ENCODE peak calls at places on chromosome 5, in ten cellular contexts. One of them, this sample, is unnamed.

GRCh38 chr5:137359941-137360340 is 139.2 kb downstream of the SPOCK1 start:
- DNase-seq in endothelial cell: no peak
- DNase-seq in endodermal cell: no peak
- DNase-seq in astrocyte: no peak
- DNase-seq in A549: no peak
- DNase-seq in MCF 10A: no peak
- DNase-seq in heart right ventricle: no peak
- DNase-seq in ascending aorta: no peak
- DNase-seq in DND-41: no peak
- DNase-seq in neural crest cell: no peak
- DNase-seq in this sample: no peak

GRCh38 chr5:175859422-175859821 is 12.0 kb upstream of the CPLX2 start:
- DNase-seq in endothelial cell: no peak
- DNase-seq in endodermal cell: no peak
- DNase-seq in astrocyte: no peak
- DNase-seq in A549: no peak
- DNase-seq in MCF 10A: no peak
- DNase-seq in heart right ventricle: no peak
- DNase-seq in ascending aorta: no peak
- DNase-seq in DND-41: no peak
- DNase-seq in neural crest cell: no peak
- DNase-seq in this sample: no peak

GRCh38 chr5:141598389-141599360 is 20.1 kb downstream of the DIAPH1 start:
- DNase-seq in endothelial cell: no peak
- DNase-seq in endodermal cell: no peak
- DNase-seq in astrocyte: peak
- DNase-seq in A549: no peak
- DNase-seq in MCF 10A: no peak
- DNase-seq in heart right ventricle: no peak
- DNase-seq in ascending aorta: no peak
- DNase-seq in DND-41: no peak
- DNase-seq in neural crest cell: no peak
- DNase-seq in this sample: no peak

GRCh38 chr5:143641549-143641955 is 170.4 kb upstream of the HMHB1 start:
- DNase-seq in endothelial cell: no peak
- DNase-seq in endodermal cell: no peak
- DNase-seq in astrocyte: peak
- DNase-seq in A549: no peak
- DNase-seq in MCF 10A: no peak
- DNase-seq in heart right ventricle: no peak
- DNase-seq in ascending aorta: no peak
- DNase-seq in DND-41: no peak
- DNase-seq in neural crest cell: no peak
- DNase-seq in this sample: no peak

GRCh38 chr5:32638309-32638708 is 53.0 kb downstream of the SUB1 start:
- DNase-seq in endothelial cell: no peak
- DNase-seq in endodermal cell: no peak
- DNase-seq in astrocyte: no peak
- DNase-seq in A549: no peak
- DNase-seq in MCF 10A: no peak
- DNase-seq in heart right ventricle: no peak
- DNase-seq in ascending aorta: no peak
- DNase-seq in DND-41: no peak
- DNase-seq in neural crest cell: no peak
- DNase-seq in this sample: no peak

GRCh38 chr5:13214182-13214581 is 730.3 kb downstream of the DNAH5 start:
- DNase-seq in endothelial cell: no peak
- DNase-seq in endodermal cell: peak
- DNase-seq in astrocyte: no peak
- DNase-seq in A549: no peak
- DNase-seq in MCF 10A: no peak
- DNase-seq in heart right ventricle: no peak
- DNase-seq in ascending aorta: no peak
- DNase-seq in DND-41: no peak
- DNase-seq in neural crest cell: no peak
- DNase-seq in this sample: no peak

GRCh38 chr5:176429972-176430371 is 13.6 kb upstream of the CLTB start:
- DNase-seq in endothelial cell: no peak
- DNase-seq in endodermal cell: no peak
- DNase-seq in astrocyte: no peak
- DNase-seq in A549: peak
- DNase-seq in MCF 10A: no peak
- DNase-seq in heart right ventricle: no peak
- DNase-seq in ascending aorta: no peak
- DNase-seq in DND-41: no peak
- DNase-seq in neural crest cell: no peak
- DNase-seq in this sample: no peak

GRCh38 chr5:147565524-147565923 is 55.7 kb upstream of the DPYSL3 start:
- DNase-seq in endothelial cell: no peak
- DNase-seq in endodermal cell: no peak
- DNase-seq in astrocyte: peak
- DNase-seq in A549: peak
- DNase-seq in MCF 10A: peak
- DNase-seq in heart right ventricle: no peak
- DNase-seq in ascending aorta: no peak
- DNase-seq in DND-41: no peak
- DNase-seq in neural crest cell: no peak
- DNase-seq in this sample: no peak

DNA sequence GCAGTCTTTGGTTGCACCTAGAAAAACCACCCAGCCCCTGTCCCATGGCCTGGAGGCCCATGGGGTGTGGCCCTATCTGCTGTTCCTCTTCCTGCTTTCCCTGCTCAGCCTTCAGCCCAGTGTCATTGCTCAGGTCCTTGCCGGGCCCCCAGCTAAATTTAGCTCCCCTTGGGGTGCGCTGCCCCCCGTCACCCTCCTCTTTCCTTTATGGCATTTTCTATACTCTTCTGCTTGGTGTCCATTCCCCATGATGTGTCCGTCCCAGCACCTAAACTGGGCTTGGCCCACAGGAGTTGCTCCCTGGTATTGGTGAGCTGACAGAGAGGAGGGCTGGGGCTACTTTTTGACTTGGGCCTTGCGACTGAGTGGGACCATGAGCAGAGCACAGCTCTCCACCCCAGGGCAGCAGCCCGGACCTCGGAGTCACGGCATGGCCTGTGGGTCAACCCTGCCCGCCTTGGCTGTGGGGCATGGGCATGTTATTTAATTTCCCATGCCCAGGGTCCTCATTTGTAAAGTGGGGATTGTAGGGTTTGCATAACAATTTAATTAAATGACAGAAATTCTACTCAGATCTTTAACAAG is 98.3 kb downstream of the DAP start:
- DNase-seq in endothelial cell: no peak
- DNase-seq in endodermal cell: no peak
- DNase-seq in astrocyte: no peak
- DNase-seq in A549: no peak
- DNase-seq in MCF 10A: no peak
- DNase-seq in heart right ventricle: no peak
- DNase-seq in ascending aorta: no peak
- DNase-seq in DND-41: no peak
- DNase-seq in neural crest cell: no peak
- DNase-seq in this sample: no peak
- TF ChIP-seq CTCF in endothelial cell: no peak
- TF ChIP-seq CTCF in endodermal cell: no peak
- TF ChIP-seq CTCF in astrocyte: no peak
- TF ChIP-seq CTCF in A549: no peak
- TF ChIP-seq CTCF in MCF 10A: no peak
- TF ChIP-seq CTCF in heart right ventricle: no peak
- TF ChIP-seq CTCF in ascending aorta: no peak
- TF ChIP-seq CTCF in DND-41: no peak
- TF ChIP-seq CTCF in neural crest cell: no peak
- TF ChIP-seq CTCF in this sample: no peak

DNA sequence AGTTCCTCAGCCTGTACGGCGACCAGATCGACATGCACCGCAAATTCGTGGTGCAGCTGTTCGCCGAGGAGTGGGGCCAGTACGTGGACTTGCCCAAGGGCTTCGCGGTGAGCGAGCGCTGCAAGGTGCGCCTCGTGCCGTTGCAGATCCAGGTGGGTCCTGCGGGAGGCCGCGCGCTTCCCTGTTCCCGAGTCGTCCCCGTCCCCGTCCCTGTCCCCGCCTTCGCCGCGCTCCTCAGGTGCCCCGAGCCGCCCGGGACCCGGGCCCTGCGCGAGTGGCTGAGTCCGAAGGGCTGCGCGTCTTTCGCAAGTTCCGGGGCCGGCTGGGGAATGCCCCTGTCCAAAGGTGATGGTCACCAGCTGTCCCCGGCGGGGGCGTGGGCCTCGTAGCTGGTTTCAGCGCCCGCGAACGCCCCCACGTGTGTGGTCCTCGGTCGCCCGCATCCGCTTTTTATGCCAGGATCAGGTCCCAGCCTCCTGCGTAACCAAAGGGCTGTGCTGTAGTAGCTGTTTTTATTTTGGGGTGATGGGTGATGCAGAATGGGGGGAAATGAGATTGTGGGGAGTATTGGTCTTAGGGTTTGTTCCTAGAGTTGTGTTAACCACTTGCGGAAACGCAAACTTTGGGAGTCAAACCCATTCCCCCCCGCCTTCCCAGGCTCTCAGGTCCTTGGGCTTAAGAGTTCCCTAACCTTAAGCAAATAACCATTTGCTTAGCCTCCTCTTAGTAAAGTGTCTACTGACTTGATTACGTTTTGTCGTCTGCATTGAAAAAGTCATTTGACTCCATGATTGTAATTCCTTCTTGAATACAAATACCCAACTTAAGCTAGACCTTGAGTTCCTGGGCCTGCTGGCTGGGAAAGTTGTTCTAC is 612 bp downstream of the ISOC1 start:
- DNase-seq in endothelial cell: peak
- DNase-seq in endodermal cell: no peak
- DNase-seq in astrocyte: peak
- DNase-seq in A549: peak
- DNase-seq in MCF 10A: peak
- DNase-seq in heart right ventricle: peak
- DNase-seq in ascending aorta: peak
- DNase-seq in DND-41: peak
- DNase-seq in neural crest cell: peak
- DNase-seq in this sample: no peak
- TF ChIP-seq CTCF in endothelial cell: peak
- TF ChIP-seq CTCF in endodermal cell: peak
- TF ChIP-seq CTCF in astrocyte: no peak
- TF ChIP-seq CTCF in A549: peak
- TF ChIP-seq CTCF in MCF 10A: no peak
- TF ChIP-seq CTCF in heart right ventricle: no peak
- TF ChIP-seq CTCF in ascending aorta: no peak
- TF ChIP-seq CTCF in DND-41: no peak
- TF ChIP-seq CTCF in neural crest cell: peak
- TF ChIP-seq CTCF in this sample: peak

GRCh38 chr5:154466671-154467070 is 11.4 kb downstream of the HAND1 start:
- DNase-seq in endothelial cell: no peak
- DNase-seq in endodermal cell: no peak
- DNase-seq in astrocyte: peak
- DNase-seq in A549: no peak
- DNase-seq in MCF 10A: no peak
- DNase-seq in heart right ventricle: no peak
- DNase-seq in ascending aorta: no peak
- DNase-seq in DND-41: no peak
- DNase-seq in neural crest cell: no peak
- DNase-seq in this sample: no peak

GRCh38 chr5:154470172-154470571 is 7.9 kb downstream of the HAND1 start:
- DNase-seq in endothelial cell: no peak
- DNase-seq in endodermal cell: no peak
- DNase-seq in astrocyte: no peak
- DNase-seq in A549: no peak
- DNase-seq in MCF 10A: no peak
- DNase-seq in heart right ventricle: no peak
- DNase-seq in ascending aorta: no peak
- DNase-seq in DND-41: no peak
- DNase-seq in neural crest cell: no peak
- DNase-seq in this sample: no peak

GRCh38 chr5:154466147-154466546 is 11.9 kb downstream of the HAND1 start:
- DNase-seq in endothelial cell: no peak
- DNase-seq in endodermal cell: no peak
- DNase-seq in astrocyte: no peak
- DNase-seq in A549: no peak
- DNase-seq in MCF 10A: no peak
- DNase-seq in heart right ventricle: no peak
- DNase-seq in ascending aorta: no peak
- DNase-seq in DND-41: no peak
- DNase-seq in neural crest cell: no peak
- DNase-seq in this sample: no peak

GRCh38 chr5:154465169-154465568 is 12.9 kb downstream of the HAND1 start:
- DNase-seq in endothelial cell: no peak
- DNase-seq in endodermal cell: no peak
- DNase-seq in astrocyte: no peak
- DNase-seq in A549: peak
- DNase-seq in MCF 10A: peak
- DNase-seq in heart right ventricle: no peak
- DNase-seq in ascending aorta: no peak
- DNase-seq in DND-41: no peak
- DNase-seq in neural crest cell: no peak
- DNase-seq in this sample: no peak

GRCh38 chr5:154467655-154468354 is 10.2 kb downstream of the HAND1 start:
- DNase-seq in endothelial cell: peak
- DNase-seq in endodermal cell: peak
- DNase-seq in astrocyte: no peak
- DNase-seq in A549: peak
- DNase-seq in MCF 10A: peak
- DNase-seq in heart right ventricle: peak
- DNase-seq in ascending aorta: no peak
- DNase-seq in DND-41: peak
- DNase-seq in neural crest cell: peak
- DNase-seq in this sample: no peak
- TF ChIP-seq CTCF in endothelial cell: peak
- TF ChIP-seq CTCF in endodermal cell: peak
- TF ChIP-seq CTCF in astrocyte: peak
- TF ChIP-seq CTCF in A549: peak
- TF ChIP-seq CTCF in MCF 10A: peak
- TF ChIP-seq CTCF in heart right ventricle: peak
- TF ChIP-seq CTCF in ascending aorta: peak
- TF ChIP-seq CTCF in DND-41: peak
- TF ChIP-seq CTCF in neural crest cell: peak
- TF ChIP-seq CTCF in this sample: peak

GRCh38 chr5:329106-329757 is 7.7 kb downstream of the AHRR start:
- DNase-seq in endothelial cell: no peak
- DNase-seq in endodermal cell: no peak
- DNase-seq in astrocyte: no peak
- DNase-seq in A549: no peak
- DNase-seq in MCF 10A: no peak
- DNase-seq in heart right ventricle: no peak
- DNase-seq in ascending aorta: no peak
- DNase-seq in DND-41: no peak
- DNase-seq in neural crest cell: no peak
- DNase-seq in this sample: no peak

GRCh38 chr5:333945-334344 is 12.4 kb downstream of the AHRR start:
- DNase-seq in endothelial cell: no peak
- DNase-seq in endodermal cell: no peak
- DNase-seq in astrocyte: no peak
- DNase-seq in A549: no peak
- DNase-seq in MCF 10A: no peak
- DNase-seq in heart right ventricle: no peak
- DNase-seq in ascending aorta: no peak
- DNase-seq in DND-41: no peak
- DNase-seq in neural crest cell: no peak
- DNase-seq in this sample: no peak

GRCh38 chr5:326109-326508 is 4.6 kb downstream of the AHRR start:
- DNase-seq in endothelial cell: no peak
- DNase-seq in endodermal cell: peak
- DNase-seq in astrocyte: no peak
- DNase-seq in A549: no peak
- DNase-seq in MCF 10A: no peak
- DNase-seq in heart right ventricle: no peak
- DNase-seq in ascending aorta: no peak
- DNase-seq in DND-41: no peak
- DNase-seq in neural crest cell: no peak
- DNase-seq in this sample: no peak

GRCh38 chr5:332843-333242 is 11.3 kb downstream of the AHRR start:
- DNase-seq in endothelial cell: no peak
- DNase-seq in endodermal cell: no peak
- DNase-seq in astrocyte: no peak
- DNase-seq in A549: no peak
- DNase-seq in MCF 10A: no peak
- DNase-seq in heart right ventricle: no peak
- DNase-seq in ascending aorta: no peak
- DNase-seq in DND-41: no peak
- DNase-seq in neural crest cell: no peak
- DNase-seq in this sample: no peak

GRCh38 chr5:329758-330149 is 8.2 kb downstream of the AHRR start:
- DNase-seq in endothelial cell: no peak
- DNase-seq in endodermal cell: no peak
- DNase-seq in astrocyte: no peak
- DNase-seq in A549: no peak
- DNase-seq in MCF 10A: no peak
- DNase-seq in heart right ventricle: no peak
- DNase-seq in ascending aorta: no peak
- DNase-seq in DND-41: no peak
- DNase-seq in neural crest cell: no peak
- DNase-seq in this sample: no peak
- TF ChIP-seq CTCF in endothelial cell: no peak
- TF ChIP-seq CTCF in endodermal cell: no peak
- TF ChIP-seq CTCF in astrocyte: no peak
- TF ChIP-seq CTCF in A549: no peak
- TF ChIP-seq CTCF in MCF 10A: no peak
- TF ChIP-seq CTCF in heart right ventricle: no peak
- TF ChIP-seq CTCF in ascending aorta: no peak
- TF ChIP-seq CTCF in DND-41: no peak
- TF ChIP-seq CTCF in neural crest cell: no peak
- TF ChIP-seq CTCF in this sample: no peak